ENCODE peak calls at places on chromosome 22, in eight cellular contexts. O is amniotic stem cell; F is activated CD4-positive, alpha-beta T cell treated with anti-CD3 and anti-CD28 coated beads for 36 hours; D is GM12892; E is SK-MEL-5; L is spleen; Z is GM03348; N is Karpas-422. P is an unnamed sample.

GRCh38 chr22:31262369-31263133 is 29.7 kb downstream of the PIK3IP1 start:
- DNase-seq in O (no peak), F (no peak), D (no peak), E (no peak), L (no peak), Z (no peak), N (no peak), P (no peak)

GRCh38 chr22:30947821-30948454 is 20.6 kb downstream of the MORC2 start:
- DNase-seq in O (peak; percentile 49), F (no peak), D (no peak), E (peak; percentile 71), L (no peak), Z (peak; percentile 67), N (peak; percentile 62), P (peak; percentile 42)

GRCh38 chr22:19717181-19717580 is 2.9 kb downstream of the SEPTIN5 start:
- DNase-seq in O (no peak), F (no peak), D (no peak), E (no peak), L (no peak), Z (no peak), N (no peak), P (no peak)

GRCh38 chr22:49119551-49119952 is 708.1 kb downstream of the BRD1 start:
- DNase-seq in O (no peak), F (no peak), D (no peak), E (no peak), L (no peak), Z (no peak), N (no peak), P (no peak)

GRCh38 chr22:20121856-20122415 is 4.9 kb upstream of the TRMT2A start:
- DNase-seq in O (no peak), F (no peak), D (no peak), E (no peak), L (no peak), Z (no peak), N (no peak), P (no peak)

GRCh38 chr22:27718186-27719032 is 83.1 kb downstream of the MN1 start:
- DNase-seq in O (peak; percentile 86), F (no peak), D (no peak), E (peak; percentile 58), L (peak; percentile 58), Z (peak; percentile 97), N (no peak), P (peak; percentile 15)

GRCh38 chr22:17314472-17314871 is 54.8 kb upstream of the CECR2 start:
- DNase-seq in O (no peak), F (no peak), D (no peak), E (no peak), L (no peak), Z (no peak), N (no peak), P (no peak)

GRCh38 chr22:49608660-49609059 is 219.0 kb downstream of the BRD1 start:
- DNase-seq in O (no peak), F (no peak), D (no peak), E (no peak), L (no peak), Z (no peak), N (no peak), P (no peak)

GRCh38 chr22:47167056-47167455 is 404.6 kb downstream of the TBC1D22A start:
- DNase-seq in O (no peak), F (no peak), D (no peak), E (no peak), L (peak; percentile 40), Z (no peak), N (no peak), P (no peak)

GRCh38 chr22:45335021-45335818 is 25.5 kb downstream of the FAM118A start:
- DNase-seq in O (no peak), F (no peak), D (no peak), E (no peak), L (no peak), Z (peak; percentile 24), N (no peak), P (no peak)

GRCh38 chr22:39155421-39155820 is 2.9 kb upstream of the CBX7 start:
- DNase-seq in O (no peak), F (no peak), D (no peak), E (no peak), L (peak; percentile 66), Z (no peak), N (no peak), P (no peak)

GRCh38 chr22:46693634-46694422 is 44.2 kb downstream of the CERK start:
- DNase-seq in O (no peak), F (no peak), D (no peak), E (peak; percentile 100), L (no peak), Z (no peak), N (no peak), P (peak; percentile 94)